ENCODE peak calls at places on chromosomes 4 and X, in six cellular contexts. B is fibroblast of the aortic adventitia, N is astrocyte of the cerebellum, D is right lobe of liver, U is astrocyte of the spinal cord, V is transverse colon. W is an unnamed sample.

GRCh38 chrX:13087322-13088154 is 43.1 kb upstream of the FAM9C start:
- DNase-seq in B (peak), N (peak), D (no peak), U (peak), V (peak), W (peak)

GRCh38 chr4:5772528-5773270 is 61.7 kb downstream of the EVC start:
- DNase-seq in B (no peak), N (no peak), D (no peak), U (no peak), V (no peak), W (no peak)

GRCh38 chr4:7421356-7422097 is 13.2 kb downstream of the PSAPL1 start:
- DNase-seq in B (no peak), N (no peak), D (peak), U (no peak), V (no peak), W (no peak)

GRCh38 chrX:17521871-17522693 is 147.1 kb downstream of the NHS start:
- DNase-seq in B (peak), N (no peak), D (no peak), U (peak), V (peak), W (no peak)

GRCh38 chrX:148043456-148043855 is 62.3 kb downstream of the FMR1NB start:
- DNase-seq in B (peak), N (no peak), D (no peak), U (peak), V (no peak), W (peak)

GRCh38 chr4:185811509-185812364 is at the start of gene SORBS2:
- DNase-seq in B (peak), N (peak), D (peak), U (peak), V (peak), W (no peak)

GRCh38 chr4:159608434-159608833 is 505.6 kb downstream of the RAPGEF2 start:
- DNase-seq in B (no peak), N (peak), D (no peak), U (peak), V (no peak), W (peak)

GRCh38 chr4:168264903-168265302 is 53.6 kb downstream of the DDX60 start:
- DNase-seq in B (no peak), N (no peak), D (no peak), U (no peak), V (no peak), W (no peak)

GRCh38 chr4:96429657-96430056 is 589.8 kb downstream of the PDHA2 start:
- DNase-seq in B (no peak), N (no peak), D (no peak), U (no peak), V (no peak), W (no peak)

GRCh38 chr4:871484-871883 is 45.6 kb upstream of the CPLX1 start:
- DNase-seq in B (no peak), N (no peak), D (no peak), U (no peak), V (no peak), W (no peak)

GRCh38 chrX:120790118-120790517 is 85.5 kb downstream of the CT47B1 start:
- DNase-seq in B (peak), N (peak), D (no peak), U (peak), V (peak), W (peak)

GRCh38 chr4:145732001-145732400 is 52.1 kb downstream of the C4orf51 start:
- DNase-seq in B (no peak), N (no peak), D (no peak), U (no peak), V (no peak), W (no peak)

GRCh38 chr4:1196421-1197183 is 24.2 kb upstream of the SPON2 start:
- DNase-seq in B (no peak), N (no peak), D (no peak), U (no peak), V (no peak), W (no peak)

GRCh38 chrX:22095306-22095705 is 63.2 kb downstream of the PHEX start:
- DNase-seq in B (peak), N (no peak), D (no peak), U (peak), V (peak), W (no peak)

GRCh38 chrX:132412208-132412607 is 76.6 kb downstream of the MBNL3 start:
- DNase-seq in B (no peak), N (peak), D (no peak), U (peak), V (no peak), W (no peak)

GRCh38 chr4:145153181-145153903 is 27.0 kb downstream of the OTUD4 start:
- DNase-seq in B (peak), N (no peak), D (no peak), U (no peak), V (no peak), W (no peak)

GRCh38 chr4:5373327-5373726 is 322.0 kb downstream of the STK32B start:
- DNase-seq in B (no peak), N (no peak), D (no peak), U (no peak), V (no peak), W (no peak)

DNA sequence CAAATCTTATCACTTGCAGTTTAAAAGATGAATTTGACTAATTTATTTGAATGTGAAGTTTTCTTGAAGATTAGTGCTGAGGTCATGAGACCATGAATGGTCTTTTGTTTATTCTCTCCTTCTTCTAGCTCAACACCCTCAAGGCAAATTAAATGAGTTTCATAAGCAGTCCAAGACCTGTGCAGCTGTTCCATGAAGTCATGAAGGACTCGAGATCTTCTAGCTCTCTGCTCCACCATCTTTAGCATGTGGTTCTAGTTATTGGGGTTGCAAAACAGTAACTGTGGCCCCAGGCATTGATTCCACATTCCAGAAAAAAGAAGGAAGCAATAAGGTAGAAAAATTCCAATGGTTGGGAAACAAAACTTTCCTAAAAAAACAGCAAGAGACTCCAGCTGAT is 84.2 kb upstream of the HS3ST1 start:
- DNase-seq in B (peak), N (no peak), D (no peak), U (no peak), V (no peak), W (no peak)
- TF ChIP-seq CTCF in B (no peak), N (no peak), D (no peak), U (no peak), V (no peak), W (no peak)

DNA sequence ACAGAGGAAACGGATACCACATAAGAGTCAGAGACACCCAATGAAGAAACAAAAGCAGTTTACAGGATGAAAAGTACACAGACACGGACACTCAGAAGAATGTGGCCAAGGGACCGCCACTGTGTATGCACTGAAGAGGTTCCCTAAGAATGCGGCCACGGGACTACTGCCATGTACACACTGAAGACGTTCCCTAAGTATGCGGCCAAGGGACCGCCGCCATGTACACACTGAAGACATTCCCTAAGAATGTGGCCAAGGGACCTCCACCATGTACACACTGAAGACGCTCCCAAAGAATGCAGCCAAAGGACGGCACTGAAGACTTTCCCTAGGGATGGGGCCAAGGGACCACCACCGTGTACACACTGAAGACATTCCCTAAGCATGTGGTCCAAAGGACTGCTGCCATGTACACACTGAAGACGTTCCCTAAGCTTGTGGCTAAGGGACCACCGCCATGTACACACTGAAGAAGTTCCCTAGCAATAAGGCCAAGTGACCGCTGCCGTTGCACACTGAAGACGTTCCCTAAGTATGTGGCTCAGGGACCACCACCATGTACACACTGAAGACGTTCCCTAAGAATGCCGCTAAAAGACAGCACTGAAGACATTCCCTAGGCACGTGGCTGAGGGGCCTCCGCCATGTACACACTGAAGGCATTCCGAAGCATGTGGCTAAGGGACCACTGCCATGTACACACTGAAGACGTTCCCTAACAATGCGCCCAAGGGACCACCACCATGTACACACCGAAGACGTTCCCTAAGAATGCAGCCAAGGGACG is 32.2 kb downstream of the DHRSX start:
- DNase-seq in B (no peak), N (no peak), D (no peak), U (no peak), V (no peak), W (no peak)
- H3K4me3 ChIP-seq in B (no peak), N (no peak), D (no peak), U (no peak), V (no peak), W (no peak)

GRCh38 chrX:119729408-119730201 is 28.8 kb upstream of the SOWAHD start:
- DNase-seq in B (peak), N (peak), D (peak), U (peak), V (peak), W (no peak)

GRCh38 chrX:119726900-119727555 is 31.4 kb upstream of the SOWAHD start:
- DNase-seq in B (no peak), N (no peak), D (no peak), U (no peak), V (no peak), W (no peak)

GRCh38 chrX:119728487-119728886 is 29.9 kb upstream of the SOWAHD start:
- DNase-seq in B (no peak), N (no peak), D (no peak), U (no peak), V (no peak), W (no peak)
- TF ChIP-seq CTCF in B (no peak), N (no peak), D (no peak), U (no peak), V (no peak), W (peak)

DNA sequence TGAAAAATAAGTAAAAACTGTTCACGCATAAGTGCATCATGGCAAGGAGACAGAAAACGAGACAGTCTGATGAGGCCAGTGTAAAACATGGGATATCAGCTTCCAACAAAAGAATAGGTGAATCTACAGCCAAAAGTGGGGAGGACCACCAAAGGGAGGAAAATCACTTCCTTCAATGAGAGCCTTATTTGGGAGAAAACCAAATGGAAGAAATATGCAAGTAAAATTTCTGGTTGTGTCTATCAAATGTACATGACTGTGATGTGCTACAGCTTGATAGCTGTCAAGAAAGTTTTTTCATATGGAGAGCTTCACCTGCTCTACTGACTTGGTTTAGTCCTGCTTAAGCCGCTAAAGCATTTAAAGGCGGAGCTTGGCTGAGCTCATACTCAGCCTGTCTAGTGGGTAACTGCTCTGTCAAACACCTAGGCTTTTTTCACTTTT is 66.2 kb downstream of the MAGEA1 start:
- DNase-seq in B (no peak), N (no peak), D (no peak), U (peak), V (no peak), W (peak)
- H3K4me3 ChIP-seq in B (no peak), N (no peak), D (no peak), U (no peak), V (no peak), W (no peak)

GRCh38 chrX:49192722-49193328 is 6.7 kb upstream of the PRICKLE3 start:
- DNase-seq in B (peak), N (no peak), D (no peak), U (peak), V (no peak), W (peak)
- TF ChIP-seq CTCF in B (peak), N (peak), D (peak), U (peak), V (peak), W (peak)